ENCODE peak calls at places on chromosomes 11 and 22, in eight cellular contexts. K, X, S, C, G, O, U and T are unnamed samples.

GRCh38 chr11:113806403-113806802 is 26.8 kb downstream of the CLDN25 start:
- DNase-seq in K (peak; percentile 29), S (peak; percentile 26), G (peak; percentile 51), C (no peak), O (no peak), U (peak; percentile 3), X (peak; percentile 22), T (peak; percentile 59)

GRCh38 chr11:109854696-109855095 is 238.5 kb upstream of the ZC3H12C start:
- DNase-seq in C (no peak), X (no peak), O (no peak), K (no peak), G (no peak), S (no peak), U (peak; percentile 75), T (no peak)

GRCh38 chr11:100918551-100919500 is 210.8 kb downstream of the PGR start:
- DNase-seq in K (peak; percentile 31), U (peak; percentile 42), C (no peak), S (peak; percentile 32), O (no peak), X (peak; percentile 36), G (no peak), T (no peak)

GRCh38 chr11:63668396-63668795 is 2.8 kb downstream of the ATL3 start:
- DNase-seq in X (no peak), C (no peak), K (no peak), G (no peak), O (no peak), S (no peak), U (no peak), T (no peak)

GRCh38 chr11:44654057-44654456 is 72.7 kb upstream of the TSPAN18 start:
- DNase-seq in S (no peak), U (no peak), C (no peak), K (no peak), O (no peak), G (no peak), X (no peak), T (no peak)

GRCh38 chr11:103682318-103683184 is 353.9 kb upstream of the DDI1 start:
- DNase-seq in S (peak; percentile 60), K (peak; percentile 91), G (peak; percentile 53), X (peak; percentile 75), C (peak; percentile 66), O (no peak), U (peak; percentile 68), T (peak; percentile 56)

GRCh38 chr11:134779179-134779578 is 367.1 kb upstream of the B3GAT1 start:
- DNase-seq in U (no peak), K (no peak), O (no peak), X (no peak), C (no peak), G (no peak), S (no peak), T (no peak)

GRCh38 chr11:106276859-106277436 is 199.5 kb downstream of the AASDHPPT start:
- DNase-seq in U (peak; percentile 39), O (no peak), X (no peak), S (no peak), G (no peak), C (no peak), K (peak; percentile 59), T (no peak)

GRCh38 chr11:10758959-10759358 is 7.9 kb downstream of the CTR9 start:
- DNase-seq in C (no peak), O (no peak), X (no peak), K (no peak), S (no peak), G (no peak), U (no peak), T (no peak)
- TF ChIP-seq CTCF in C (no peak), O (peak; percentile 20), X (no peak), K (peak; percentile 26), S (no peak), G (peak; percentile 32), U (no peak), T (peak; percentile 23)

GRCh38 chr22:39315389-39315788 is 4.0 kb downstream of the RPL3 start:
- DNase-seq in C (no peak), X (no peak), O (no peak), K (no peak), U (no peak), G (no peak), S (no peak), T (no peak)

GRCh38 chr22:39316440-39317083 is 2.9 kb downstream of the RPL3 start:
- DNase-seq in X (peak; percentile 79), C (peak; percentile 84), O (no peak), K (peak; percentile 95), S (peak; percentile 80), U (peak; percentile 93), G (peak; percentile 81), T (peak; percentile 71)

GRCh38 chr22:39312410-39312809 is 7.0 kb downstream of the RPL3 start:
- DNase-seq in X (no peak), G (no peak), K (no peak), O (no peak), U (no peak), S (no peak), C (no peak), T (no peak)

GRCh38 chr22:39313258-39314001 is 6.0 kb downstream of the RPL3 start:
- DNase-seq in K (no peak), O (no peak), C (peak; percentile 28), U (no peak), G (no peak), X (no peak), S (no peak), T (no peak)

DNA sequence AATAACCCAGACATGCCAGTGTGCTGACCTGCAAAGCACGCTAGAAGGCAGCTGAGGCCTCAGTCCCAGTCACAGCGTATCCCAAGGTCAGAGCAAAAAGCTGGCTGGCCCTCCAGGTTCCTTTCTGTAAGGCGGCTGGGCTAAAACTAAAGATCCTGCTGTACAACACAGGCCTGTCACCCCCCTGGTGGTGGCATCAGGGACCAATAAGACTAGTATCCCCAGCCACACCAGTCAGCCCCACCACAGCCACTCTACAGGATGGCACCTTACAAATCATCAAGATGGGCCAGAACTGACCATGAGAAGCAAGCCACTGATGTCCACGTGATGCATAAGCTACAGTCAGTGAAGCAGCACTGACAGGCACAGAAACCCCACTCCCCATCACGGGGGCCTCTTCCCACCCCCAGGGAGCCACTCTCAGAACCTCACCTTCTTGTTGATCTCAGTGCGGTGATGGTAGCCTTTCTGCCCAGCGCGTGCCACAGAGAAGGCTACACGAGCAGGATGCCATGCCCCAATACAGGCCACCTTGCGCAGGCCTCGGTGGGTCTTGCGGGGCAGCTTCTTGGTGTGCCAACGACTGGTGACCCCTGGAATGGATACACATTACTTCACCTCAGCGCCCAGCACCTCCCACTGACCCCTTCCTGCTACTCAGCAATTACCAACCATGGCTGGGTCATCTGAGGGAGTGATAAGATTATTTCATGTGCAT is 5.0 kb downstream of the RPL3 start:
- DNase-seq in C (peak; percentile 60), O (no peak), X (no peak), S (no peak), U (no peak), K (no peak), G (no peak), T (no peak)
- TF ChIP-seq CTCF in C (peak; percentile 56), O (peak; percentile 57), X (peak; percentile 31), S (no peak), U (peak; percentile 5), K (peak; percentile 6), G (peak; percentile 22), T (peak; percentile 51)

GRCh38 chr22:46827072-46827780 is 64.8 kb downstream of the TBC1D22A start:
- DNase-seq in X (no peak), O (no peak), U (no peak), S (no peak), G (no peak), K (no peak), C (no peak), T (no peak)
- TF ChIP-seq CTCF in X (peak; percentile 20), O (peak; percentile 37), U (no peak), S (no peak), G (no peak), K (no peak), C (no peak), T (peak; percentile 29)

GRCh38 chr11:92382311-92382710 is 157.7 kb downstream of the FAT3 start:
- DNase-seq in U (no peak), X (no peak), O (no peak), C (no peak), G (no peak), K (no peak), S (no peak), T (no peak)
- TF ChIP-seq CTCF in U (no peak), X (no peak), O (no peak), C (no peak), G (no peak), K (no peak), S (no peak), T (no peak)

DNA sequence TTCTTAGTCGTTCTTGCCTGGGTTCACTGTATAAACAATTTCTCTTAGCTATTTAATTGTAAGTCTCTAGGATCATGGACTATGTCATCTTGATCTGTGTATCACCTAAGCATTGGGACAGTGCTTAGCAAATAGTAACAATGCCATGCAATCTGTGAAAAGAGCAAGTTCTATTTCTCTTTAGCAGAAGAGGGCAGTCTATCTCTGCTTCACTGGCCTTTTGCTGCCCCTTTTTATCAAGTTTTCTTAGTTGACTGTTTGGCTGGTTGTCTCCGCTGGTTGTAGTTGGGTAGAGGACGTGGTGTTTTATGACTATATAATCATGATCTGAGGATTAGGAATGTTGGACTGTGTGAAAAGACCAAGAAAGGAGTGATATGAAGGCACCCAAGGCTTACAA is 315.0 kb downstream of the JRKL start:
- DNase-seq in U (no peak), S (no peak), C (no peak), G (no peak), X (no peak), O (no peak), K (peak; percentile 4), T (no peak)
- TF ChIP-seq CTCF in U (no peak), S (no peak), C (no peak), G (no peak), X (peak; percentile 3), O (no peak), K (peak; percentile 15), T (no peak)

GRCh38 chr11:75328426-75329277 is 22.8 kb downstream of the ARRB1 start:
- DNase-seq in S (peak; percentile 88), O (peak; percentile 75), G (no peak), U (peak; percentile 68), K (peak; percentile 82), X (peak; percentile 59), C (peak; percentile 48), T (peak; percentile 54)
- TF ChIP-seq CTCF in S (peak; percentile 60), O (peak; percentile 70), G (no peak), U (peak; percentile 90), K (peak; percentile 89), X (peak; percentile 88), C (peak; percentile 42), T (peak; percentile 66)